ENCODE peak calls at places on chromosomes 2 and 18, in six cellular contexts. Q is astrocyte; D is NCI-H1092 treated with DMSO at 0.1 percent for 48 hours; V is activated CD4-positive, CD25-positive, alpha-beta regulatory T cell; E is T1000; A is activated gamma-delta T cell treated with Interleukin-2 at 50 U/mL for 16 hours. C is an unnamed sample.
A peak's percentile ranks its signal among the peaks of the same experiment; 100 is the strongest.

GRCh38 chr2:32851777-32852439 is 94.8 kb upstream of the LTBP1 start:
- DNase-seq in E (no peak), D (no peak), Q (no peak), A (no peak), V (no peak), C (no peak)

GRCh38 chr2:196166876-196167275 is 4.5 kb downstream of the STK17B start:
- DNase-seq in D (no peak), Q (peak; percentile 86), A (no peak), V (no peak), E (no peak), C (peak; percentile 83)

GRCh38 chr18:26457611-26458350 is 90.6 kb downstream of the KCTD1 start:
- DNase-seq in Q (no peak), E (no peak), A (no peak), D (no peak), V (no peak), C (no peak)

GRCh38 chr2:28435796-28436425 is 43.3 kb downstream of the FOSL2 start:
- DNase-seq in Q (no peak), V (no peak), A (no peak), D (no peak), E (no peak), C (no peak)

GRCh38 chr2:74850816-74851566 is 17.1 kb downstream of the HK2 start:
- DNase-seq in E (no peak), V (no peak), D (no peak), Q (peak; percentile 81), A (no peak), C (no peak)

GRCh38 chr2:96527990-96528679 is 8.4 kb upstream of the ARID5A start:
- DNase-seq in Q (peak; percentile 45), E (no peak), A (no peak), V (no peak), D (no peak), C (peak; percentile 33)

GRCh38 chr18:13604751-13605150 is 121.6 kb downstream of the FAM210A start:
- DNase-seq in Q (no peak), V (no peak), D (no peak), A (no peak), E (no peak), C (no peak)

GRCh38 chr18:57909620-57910019 is 106.5 kb upstream of the ATP8B1 start:
- DNase-seq in V (no peak), E (no peak), A (no peak), D (no peak), Q (peak; percentile 57), C (peak; percentile 44)

GRCh38 chr18:37502036-37502435 is 63.6 kb downstream of the CELF4 start:
- DNase-seq in Q (no peak), D (no peak), A (no peak), V (no peak), E (no peak), C (no peak)

GRCh38 chr18:48804856-48805610 is 145.7 kb downstream of the SMAD7 start:
- DNase-seq in Q (no peak), D (no peak), V (no peak), E (no peak), A (no peak), C (peak; percentile 9)

GRCh38 chr2:223010641-223011040 is 41.3 kb upstream of the KCNE4 start:
- DNase-seq in A (no peak), Q (peak; percentile 90), E (no peak), V (no peak), D (no peak), C (peak; percentile 81)

GRCh38 chr18:66344227-66344626 is 259.7 kb downstream of the CDH19 start:
- DNase-seq in A (no peak), D (peak; percentile 62), E (no peak), Q (no peak), V (no peak), C (no peak)

GRCh38 chr18:23114171-23114881 is 21.0 kb upstream of the CABLES1 start:
- DNase-seq in V (no peak), E (no peak), Q (no peak), D (peak; percentile 29), A (no peak), C (peak; percentile 37)

GRCh38 chr2:48707466-48707865 is 48.1 kb downstream of the LHCGR start:
- DNase-seq in Q (no peak), A (no peak), V (no peak), D (no peak), E (no peak), C (no peak)

GRCh38 chr2:168977608-168978007 is 53.5 kb downstream of the ABCB11 start:
- DNase-seq in E (no peak), D (no peak), Q (no peak), A (no peak), V (no peak), C (no peak)

GRCh38 chr2:178282075-178282474 is 87.8 kb downstream of the OSBPL6 start:
- DNase-seq in A (no peak), V (no peak), D (no peak), E (no peak), Q (peak; percentile 85), C (peak; percentile 57)

GRCh38 chr18:8514409-8514808 is 94.8 kb upstream of the RAB12 start:
- DNase-seq in V (no peak), Q (no peak), A (no peak), E (no peak), D (no peak), C (no peak)

GRCh38 chr18:25282282-25282681 is 69.7 kb downstream of the ZNF521 start:
- DNase-seq in A (no peak), Q (no peak), V (no peak), D (no peak), E (no peak), C (no peak)

GRCh38 chr2:127564429-127565260 is 29.2 kb downstream of the MYO7B start:
- DNase-seq in V (no peak), E (no peak), A (no peak), Q (no peak), D (no peak), C (no peak)

GRCh38 chr2:157444643-157445040 is 753 bp upstream of the CYTIP start:
- DNase-seq in Q (no peak), D (no peak), V (no peak), E (no peak), A (no peak), C (no peak)